ENCODE peak calls at places on chromosome 19, in six cellular contexts. One of them, this sample, is unnamed. For H3K9me3 and H3K27me3, the result is how much of the 10 kb centered on the place peaks cover.

GRCh38 chr19:34308381-34309367 is 54.3 kb downstream of the GARRE1 start:
- DNase-seq in GM23248: peak
- DNase-seq in ascending aorta: no peak
- DNase-seq in uterus: no peak
- DNase-seq in adipocyte: peak
- DNase-seq in heart right ventricle: no peak
- DNase-seq in this sample: no peak

GRCh38 chr19:38841787-38842438 is 7.9 kb downstream of the HNRNPL start:
- DNase-seq in GM23248: no peak
- DNase-seq in ascending aorta: no peak
- DNase-seq in uterus: no peak
- DNase-seq in adipocyte: no peak
- DNase-seq in heart right ventricle: no peak
- DNase-seq in this sample: no peak

GRCh38 chr19:32406161-32407003 is 812 bp downstream of the DPY19L3 start:
- DNase-seq in GM23248: peak
- DNase-seq in ascending aorta: no peak
- DNase-seq in uterus: no peak
- DNase-seq in adipocyte: peak
- DNase-seq in heart right ventricle: no peak
- DNase-seq in this sample: no peak

GRCh38 chr19:41940443-41941409 is 12.5 kb upstream of the ERFL start:
- DNase-seq in GM23248: peak
- DNase-seq in ascending aorta: no peak
- DNase-seq in uterus: no peak
- DNase-seq in adipocyte: peak
- DNase-seq in heart right ventricle: no peak
- DNase-seq in this sample: no peak

GRCh38 chr19:741506-742131 is 9.3 kb upstream of the MISP start:
- DNase-seq in GM23248: no peak
- DNase-seq in ascending aorta: no peak
- DNase-seq in uterus: no peak
- DNase-seq in adipocyte: no peak
- DNase-seq in heart right ventricle: no peak
- DNase-seq in this sample: no peak

GRCh38 chr19:18339703-18340102 is 695 bp upstream of the PGPEP1 start:
- DNase-seq in GM23248: peak
- DNase-seq in ascending aorta: no peak
- DNase-seq in uterus: no peak
- DNase-seq in adipocyte: peak
- DNase-seq in heart right ventricle: no peak
- DNase-seq in this sample: no peak

GRCh38 chr19:29576043-29576442 is 30.0 kb upstream of the POP4 start:
- DNase-seq in GM23248: peak
- DNase-seq in ascending aorta: no peak
- DNase-seq in uterus: no peak
- DNase-seq in adipocyte: no peak
- DNase-seq in heart right ventricle: no peak
- DNase-seq in this sample: no peak

GRCh38 chr19:50464348-50464747 is 12.0 kb upstream of the EMC10 start:
- DNase-seq in GM23248: no peak
- DNase-seq in ascending aorta: no peak
- DNase-seq in uterus: no peak
- DNase-seq in adipocyte: no peak
- DNase-seq in heart right ventricle: no peak
- DNase-seq in this sample: no peak

GRCh38 chr19:38303517-38304351 is at the start of gene C19orf33:
- DNase-seq in GM23248: peak
- DNase-seq in ascending aorta: no peak
- DNase-seq in uterus: no peak
- DNase-seq in adipocyte: no peak
- DNase-seq in heart right ventricle: peak
- DNase-seq in this sample: no peak

GRCh38 chr19:35797663-35798062 is 15.0 kb downstream of the PRODH2 start:
- DNase-seq in GM23248: no peak
- DNase-seq in ascending aorta: no peak
- DNase-seq in uterus: no peak
- DNase-seq in adipocyte: peak
- DNase-seq in heart right ventricle: no peak
- DNase-seq in this sample: no peak

GRCh38 chr19:17339088-17339741 is 1.9 kb downstream of the GTPBP3 start:
- DNase-seq in GM23248: no peak
- DNase-seq in ascending aorta: no peak
- DNase-seq in uterus: no peak
- DNase-seq in adipocyte: no peak
- DNase-seq in heart right ventricle: no peak
- DNase-seq in this sample: no peak

GRCh38 chr19:12689581-12690216 is 1.9 kb downstream of the GNG14 start:
- DNase-seq in GM23248: no peak
- DNase-seq in ascending aorta: no peak
- DNase-seq in uterus: no peak
- DNase-seq in adipocyte: no peak
- DNase-seq in heart right ventricle: no peak
- DNase-seq in this sample: no peak

GRCh38 chr19:5057860-5058259 is 88.9 kb downstream of the KDM4B start:
- DNase-seq in GM23248: peak
- DNase-seq in ascending aorta: no peak
- DNase-seq in uterus: no peak
- DNase-seq in adipocyte: no peak
- DNase-seq in heart right ventricle: no peak
- DNase-seq in this sample: no peak

GRCh38 chr19:1055886-1056620 is 10.9 kb upstream of the ARHGAP45 start:
- DNase-seq in GM23248: no peak
- DNase-seq in ascending aorta: no peak
- DNase-seq in uterus: no peak
- DNase-seq in adipocyte: no peak
- DNase-seq in heart right ventricle: no peak
- DNase-seq in this sample: no peak

GRCh38 chr19:5973867-5974635 is 3.9 kb downstream of the RANBP3 start:
- DNase-seq in GM23248: peak
- DNase-seq in ascending aorta: no peak
- DNase-seq in uterus: no peak
- DNase-seq in adipocyte: no peak
- DNase-seq in heart right ventricle: no peak
- DNase-seq in this sample: no peak

GRCh38 chr19:4538601-4538954 is 1.3 kb downstream of the LRG1 start:
- DNase-seq in GM23248: no peak
- DNase-seq in ascending aorta: no peak
- DNase-seq in uterus: no peak
- DNase-seq in adipocyte: no peak
- DNase-seq in heart right ventricle: no peak
- DNase-seq in this sample: no peak

GRCh38 chr19:16095071-16095571 is 16.6 kb upstream of the RAB8A start:
- DNase-seq in GM23248: no peak
- DNase-seq in ascending aorta: no peak
- DNase-seq in uterus: no peak
- DNase-seq in adipocyte: no peak
- DNase-seq in heart right ventricle: no peak
- DNase-seq in this sample: no peak

GRCh38 chr19:55482967-55483671 is 1.9 kb upstream of the NAT14 start:
- DNase-seq in GM23248: no peak
- DNase-seq in ascending aorta: no peak
- DNase-seq in uterus: no peak
- DNase-seq in adipocyte: no peak
- DNase-seq in heart right ventricle: no peak
- DNase-seq in this sample: no peak

GRCh38 chr19:36019061-36019670 is 5.2 kb upstream of the ALKBH6 start:
- DNase-seq in GM23248: no peak
- DNase-seq in ascending aorta: no peak
- DNase-seq in uterus: no peak
- DNase-seq in adipocyte: no peak
- DNase-seq in heart right ventricle: no peak
- DNase-seq in this sample: no peak

GRCh38 chr19:56842421-56842820 is 1.9 kb upstream of the PEG3 start:
- DNase-seq in GM23248: no peak
- DNase-seq in ascending aorta: no peak
- DNase-seq in uterus: no peak
- DNase-seq in adipocyte: no peak
- DNase-seq in heart right ventricle: no peak
- DNase-seq in this sample: no peak

GRCh38 chr19:55070755-55071502 is 4.7 kb upstream of the EPS8L1 start:
- DNase-seq in GM23248: peak
- DNase-seq in ascending aorta: no peak
- DNase-seq in uterus: no peak
- DNase-seq in adipocyte: peak
- DNase-seq in heart right ventricle: no peak
- DNase-seq in this sample: peak

GRCh38 chr19:40256511-40256910 is 28.6 kb downstream of the AKT2 start:
- DNase-seq in GM23248: no peak
- DNase-seq in ascending aorta: no peak
- DNase-seq in uterus: no peak
- DNase-seq in adipocyte: no peak
- DNase-seq in heart right ventricle: no peak
- DNase-seq in this sample: no peak

GRCh38 chr19:8702350-8702749 is 3.8 kb upstream of the ACTL9 start:
- DNase-seq in GM23248: no peak
- DNase-seq in ascending aorta: no peak
- DNase-seq in uterus: no peak
- DNase-seq in adipocyte: no peak
- DNase-seq in heart right ventricle: no peak
- DNase-seq in this sample: no peak

GRCh38 chr19:3343619-3344502 is 22.5 kb upstream of the NFIC start:
- DNase-seq in GM23248: peak
- DNase-seq in ascending aorta: peak
- DNase-seq in uterus: peak
- DNase-seq in adipocyte: peak
- DNase-seq in heart right ventricle: peak
- DNase-seq in this sample: peak

GRCh38 chr19:10003271-10003670 is 7.0 kb downstream of the COL5A3 start:
- DNase-seq in GM23248: no peak
- DNase-seq in ascending aorta: no peak
- DNase-seq in uterus: no peak
- DNase-seq in adipocyte: no peak
- DNase-seq in heart right ventricle: no peak
- DNase-seq in this sample: no peak

GRCh38 chr19:3110126-3110825 is 16.1 kb downstream of the GNA11 start:
- DNase-seq in GM23248: no peak
- DNase-seq in ascending aorta: no peak
- DNase-seq in uterus: no peak
- DNase-seq in adipocyte: no peak
- DNase-seq in heart right ventricle: no peak
- DNase-seq in this sample: no peak

GRCh38 chr19:44156475-44156874 is 8.4 kb upstream of the ZNF226 start:
- DNase-seq in GM23248: no peak
- DNase-seq in ascending aorta: no peak
- DNase-seq in uterus: no peak
- DNase-seq in adipocyte: no peak
- DNase-seq in heart right ventricle: no peak
- DNase-seq in this sample: no peak
- H3K9me3 ChIP-seq in GM23248: under half
- H3K9me3 ChIP-seq in ascending aorta: half or more
- H3K9me3 ChIP-seq in uterus: half or more
- H3K9me3 ChIP-seq in adipocyte: half or more
- H3K9me3 ChIP-seq in heart right ventricle: half or more
- H3K9me3 ChIP-seq in this sample: under half

GRCh38 chr19:7182489-7182888 is 111.7 kb downstream of the INSR start:
- DNase-seq in GM23248: no peak
- DNase-seq in ascending aorta: no peak
- DNase-seq in uterus: no peak
- DNase-seq in adipocyte: no peak
- DNase-seq in heart right ventricle: no peak
- DNase-seq in this sample: no peak

GRCh38 chr19:7176792-7177191 is 107.3 kb downstream of the ZNF557 start:
- DNase-seq in GM23248: no peak
- DNase-seq in ascending aorta: no peak
- DNase-seq in uterus: no peak
- DNase-seq in adipocyte: no peak
- DNase-seq in heart right ventricle: no peak
- DNase-seq in this sample: no peak

GRCh38 chr19:7177926-7178325 is 108.4 kb downstream of the ZNF557 start:
- DNase-seq in GM23248: peak
- DNase-seq in ascending aorta: no peak
- DNase-seq in uterus: no peak
- DNase-seq in adipocyte: peak
- DNase-seq in heart right ventricle: no peak
- DNase-seq in this sample: peak

DNA sequence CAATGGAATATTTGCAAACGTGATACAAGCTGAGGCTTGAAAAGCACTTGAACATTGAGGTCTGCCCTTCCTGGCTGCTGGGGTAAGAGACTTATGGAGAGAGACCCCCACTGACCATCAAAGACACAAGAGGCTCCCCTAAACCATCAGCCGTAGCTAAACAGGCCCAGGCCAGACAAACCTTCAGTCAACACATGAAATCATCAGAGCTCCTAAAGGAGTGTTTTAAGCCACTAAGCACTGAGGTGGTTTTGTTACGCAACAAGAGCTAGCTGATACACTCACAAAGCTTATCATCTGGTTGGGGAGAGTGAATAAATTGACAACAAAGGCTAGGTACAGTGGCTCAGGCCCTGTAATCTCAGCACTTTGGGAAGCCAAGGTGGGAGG is 110.4 kb downstream of the ZNF557 start:
- DNase-seq in GM23248: no peak
- DNase-seq in ascending aorta: no peak
- DNase-seq in uterus: no peak
- DNase-seq in adipocyte: no peak
- DNase-seq in heart right ventricle: no peak
- DNase-seq in this sample: no peak
- H3K4me3 ChIP-seq in GM23248: no peak
- H3K4me3 ChIP-seq in ascending aorta: no peak
- H3K4me3 ChIP-seq in uterus: no peak
- H3K4me3 ChIP-seq in adipocyte: no peak
- H3K4me3 ChIP-seq in heart right ventricle: no peak
- H3K4me3 ChIP-seq in this sample: no peak

GRCh38 chr19:49431330-49431749 is 6.2 kb downstream of the GFY start:
- DNase-seq in GM23248: no peak
- DNase-seq in ascending aorta: no peak
- DNase-seq in uterus: no peak
- DNase-seq in adipocyte: no peak
- DNase-seq in heart right ventricle: no peak
- DNase-seq in this sample: no peak
- H3K27me3 ChIP-seq in GM23248: half or more
- H3K27me3 ChIP-seq in ascending aorta: under half
- H3K27me3 ChIP-seq in uterus: under half
- H3K27me3 ChIP-seq in adipocyte: half or more
- H3K27me3 ChIP-seq in heart right ventricle: under half
- H3K27me3 ChIP-seq in this sample: half or more

GRCh38 chr19:58053480-58054156 is 5.5 kb upstream of the ZNF135 start:
- DNase-seq in GM23248: no peak
- DNase-seq in ascending aorta: no peak
- DNase-seq in uterus: no peak
- DNase-seq in adipocyte: no peak
- DNase-seq in heart right ventricle: no peak
- DNase-seq in this sample: no peak
- H3K9me3 ChIP-seq in GM23248: under half
- H3K9me3 ChIP-seq in ascending aorta: under half
- H3K9me3 ChIP-seq in uterus: under half
- H3K9me3 ChIP-seq in adipocyte: under half
- H3K9me3 ChIP-seq in heart right ventricle: half or more
- H3K9me3 ChIP-seq in this sample: under half

This sample was measured in MG63.